ENCODE peak calls at places on chromosome 9, in eight cellular contexts. One of them, this sample, is unnamed.

GRCh38 chr9:31908891-31909480 is 475.5 kb upstream of the ACO1 start:
- DNase-seq in adrenal gland: no peak
- DNase-seq in GM04504: no peak
- DNase-seq in GM18507: no peak
- DNase-seq in AG09309: no peak
- DNase-seq in suprapubic skin: no peak
- DNase-seq in lung: no peak
- DNase-seq in HFF-Myc: no peak
- DNase-seq in this sample: peak

GRCh38 chr9:105360344-105360743 is 87.5 kb upstream of the FSD1L start:
- DNase-seq in lung: no peak
- DNase-seq in adrenal gland: no peak
- DNase-seq in AG09309: no peak
- DNase-seq in GM18507: no peak
- DNase-seq in GM04504: no peak
- DNase-seq in suprapubic skin: no peak
- DNase-seq in HFF-Myc: no peak
- DNase-seq in this sample: no peak

GRCh38 chr9:136977223-136978072 is at the start of gene PTGDS:
- DNase-seq in suprapubic skin: no peak
- DNase-seq in HFF-Myc: no peak
- DNase-seq in adrenal gland: no peak
- DNase-seq in lung: peak
- DNase-seq in GM18507: no peak
- DNase-seq in AG09309: no peak
- DNase-seq in GM04504: no peak
- DNase-seq in this sample: no peak

GRCh38 chr9:136085815-136086212 is 9.3 kb downstream of the NACC2 start:
- DNase-seq in lung: peak
- DNase-seq in HFF-Myc: no peak
- DNase-seq in GM18507: no peak
- DNase-seq in suprapubic skin: no peak
- DNase-seq in GM04504: no peak
- DNase-seq in adrenal gland: peak
- DNase-seq in AG09309: no peak
- DNase-seq in this sample: no peak

GRCh38 chr9:297104-297794 is 82.6 kb downstream of the DOCK8 start:
- DNase-seq in HFF-Myc: no peak
- DNase-seq in lung: peak
- DNase-seq in AG09309: no peak
- DNase-seq in adrenal gland: peak
- DNase-seq in GM18507: peak
- DNase-seq in suprapubic skin: no peak
- DNase-seq in GM04504: no peak
- DNase-seq in this sample: peak

GRCh38 chr9:37937403-37937802 is 33.5 kb upstream of the SLC25A51 start:
- DNase-seq in lung: no peak
- DNase-seq in AG09309: no peak
- DNase-seq in suprapubic skin: no peak
- DNase-seq in HFF-Myc: no peak
- DNase-seq in GM18507: no peak
- DNase-seq in GM04504: peak
- DNase-seq in adrenal gland: no peak
- DNase-seq in this sample: no peak

GRCh38 chr9:137550241-137550621 is at the start of gene PNPLA7:
- DNase-seq in suprapubic skin: peak
- DNase-seq in AG09309: no peak
- DNase-seq in GM04504: peak
- DNase-seq in HFF-Myc: peak
- DNase-seq in lung: peak
- DNase-seq in adrenal gland: peak
- DNase-seq in GM18507: no peak
- DNase-seq in this sample: peak

GRCh38 chr9:77507212-77507961 is 140.7 kb downstream of the GNA14 start:
- DNase-seq in AG09309: peak
- DNase-seq in GM18507: no peak
- DNase-seq in adrenal gland: peak
- DNase-seq in suprapubic skin: no peak
- DNase-seq in lung: no peak
- DNase-seq in GM04504: no peak
- DNase-seq in HFF-Myc: no peak
- DNase-seq in this sample: no peak

GRCh38 chr9:82555408-82555807 is 507.5 kb downstream of the RASEF start:
- DNase-seq in HFF-Myc: no peak
- DNase-seq in GM18507: no peak
- DNase-seq in adrenal gland: peak
- DNase-seq in lung: no peak
- DNase-seq in suprapubic skin: no peak
- DNase-seq in AG09309: no peak
- DNase-seq in GM04504: no peak
- DNase-seq in this sample: no peak

GRCh38 chr9:133742251-133742650 is 4.1 kb upstream of the SARDH start:
- DNase-seq in suprapubic skin: no peak
- DNase-seq in lung: peak
- DNase-seq in adrenal gland: no peak
- DNase-seq in AG09309: no peak
- DNase-seq in HFF-Myc: no peak
- DNase-seq in GM18507: no peak
- DNase-seq in GM04504: no peak
- DNase-seq in this sample: no peak

GRCh38 chr9:122402403-122403268 is 31.8 kb downstream of the PTGS1 start:
- DNase-seq in GM18507: no peak
- DNase-seq in suprapubic skin: no peak
- DNase-seq in HFF-Myc: peak
- DNase-seq in GM04504: peak
- DNase-seq in AG09309: peak
- DNase-seq in adrenal gland: peak
- DNase-seq in lung: no peak
- DNase-seq in this sample: peak

GRCh38 chr9:1434082-1434481 is 383.9 kb downstream of the DMRT2 start:
- DNase-seq in suprapubic skin: no peak
- DNase-seq in AG09309: no peak
- DNase-seq in GM04504: no peak
- DNase-seq in adrenal gland: no peak
- DNase-seq in GM18507: no peak
- DNase-seq in HFF-Myc: no peak
- DNase-seq in lung: no peak
- DNase-seq in this sample: no peak

GRCh38 chr9:134165357-134166315 is 1.3 kb upstream of the RNU6ATAC start:
- DNase-seq in adrenal gland: peak
- DNase-seq in GM04504: no peak
- DNase-seq in AG09309: no peak
- DNase-seq in HFF-Myc: no peak
- DNase-seq in GM18507: no peak
- DNase-seq in suprapubic skin: no peak
- DNase-seq in lung: peak
- DNase-seq in this sample: no peak